ENCODE peak calls at places on chromosomes 12 and 14, in four cellular contexts. W is heart left ventricle, L is lower leg skin, A is tibial nerve. F is an unnamed sample.

GRCh38 chr12:31951939-31952338 is 7.3 kb upstream of the RESF1 start:
- DNase-seq in W (no peak), L (no peak), A (no peak), F (no peak)

GRCh38 chr14:92560106-92560865 is 46.7 kb downstream of the RIN3 start:
- DNase-seq in W (no peak), L (no peak), A (no peak), F (no peak)

GRCh38 chr12:124648710-124649384 is 81.4 kb upstream of the NCOR2 start:
- DNase-seq in W (no peak), L (no peak), A (no peak), F (no peak)

GRCh38 chr14:83372271-83372670 is 1838.6 kb upstream of the SEL1L start:
- DNase-seq in W (no peak), L (no peak), A (no peak), F (no peak)

GRCh38 chr14:83384253-83384652 is 1850.6 kb upstream of the SEL1L start:
- DNase-seq in W (no peak), L (no peak), A (no peak), F (no peak)

GRCh38 chr14:34081576-34082136 is 130.8 kb upstream of the EGLN3 start:
- DNase-seq in W (no peak), L (no peak), A (no peak), F (peak; percentile 48)

GRCh38 chr12:91138337-91138905 is 27.1 kb upstream of the LUM start:
- DNase-seq in W (no peak), L (no peak), A (no peak), F (no peak)

GRCh38 chr12:57214398-57214781 is 2.2 kb upstream of the NXPH4 start:
- DNase-seq in W (peak; percentile 66), L (no peak), A (peak; percentile 59), F (peak; percentile 70)

GRCh38 chr14:22653012-22653621 is 9.0 kb upstream of the OR6J1 start:
- DNase-seq in W (peak; percentile 46), L (peak; percentile 63), A (peak; percentile 76), F (peak; percentile 74)

GRCh38 chr12:132622437-132623071 is 4.0 kb downstream of the P2RX2 start:
- DNase-seq in W (peak; percentile 48), L (no peak), A (no peak), F (no peak)

GRCh38 chr12:113263431-113263963 is 42.2 kb downstream of the TPCN1 start:
- DNase-seq in W (no peak), L (no peak), A (no peak), F (no peak)

GRCh38 chr14:103260629-103261124 is 73.4 kb upstream of the EIF5 start:
- DNase-seq in W (peak; percentile 52), L (no peak), A (peak; percentile 32), F (peak; percentile 56)

GRCh38 chr12:26874501-26875296 is 41.7 kb upstream of the ITPR2 start:
- DNase-seq in W (peak; percentile 23), L (no peak), A (no peak), F (no peak)

GRCh38 chr12:12533238-12533829 is 29.3 kb downstream of the DUSP16 start:
- DNase-seq in W (peak; percentile 48), L (peak; percentile 21), A (no peak), F (peak; percentile 92)

GRCh38 chr12:124720019-124720686 is 143.5 kb downstream of the SCARB1 start:
- DNase-seq in W (no peak), L (no peak), A (no peak), F (no peak)

GRCh38 chr12:87995581-87996178 is 33.5 kb downstream of the C12orf50 start:
- DNase-seq in W (peak; percentile 38), L (peak; percentile 52), A (peak; percentile 43), F (peak; percentile 64)

GRCh38 chr14:100907240-100907639 is 3.7 kb upstream of the RTL1 start:
- DNase-seq in W (no peak), L (no peak), A (no peak), F (no peak)

GRCh38 chr14:45252356-45253069 is 489 bp downstream of the MIS18BP1 start:
- DNase-seq in W (no peak), L (no peak), A (no peak), F (no peak)

GRCh38 chr12:12214635-12215131 is 52.2 kb downstream of the LRP6 start:
- DNase-seq in W (no peak), L (no peak), A (no peak), F (no peak)

GRCh38 chr12:69988601-69989194 is 163.7 kb downstream of the MYRFL start:
- DNase-seq in W (no peak), L (no peak), A (no peak), F (no peak)

GRCh38 chr12:61385771-61386170 is 874.4 kb upstream of the USP15 start:
- DNase-seq in W (no peak), L (no peak), A (no peak), F (no peak)

GRCh38 chr12:65278576-65279386 is at the start of gene MSRB3:
- DNase-seq in W (peak; percentile 89), L (peak; percentile 25), A (peak; percentile 56), F (peak; percentile 51)

GRCh38 chr12:78181544-78182162 is 351.0 kb downstream of the NAV3 start:
- DNase-seq in W (no peak), L (no peak), A (no peak), F (no peak)

GRCh38 chr12:92065018-92065499 is 80.6 kb downstream of the BTG1 start:
- DNase-seq in W (no peak), L (peak; percentile 59), A (no peak), F (peak; percentile 96)

GRCh38 chr14:69318901-69319475 is 59.0 kb downstream of the GALNT16 start:
- DNase-seq in W (peak; percentile 13), L (no peak), A (no peak), F (no peak)

GRCh38 chr12:71684081-71684480 is 1.8 kb upstream of the TMEM19 start:
- DNase-seq in W (no peak), L (no peak), A (no peak), F (no peak)

GRCh38 chr12:117119592-117120198 is 20.5 kb upstream of the TESC start:
- DNase-seq in W (no peak), L (no peak), A (no peak), F (peak; percentile 53)

GRCh38 chr14:70280931-70281330 is 78.6 kb downstream of the COX16 start:
- DNase-seq in W (no peak), L (no peak), A (no peak), F (no peak)

DNA sequence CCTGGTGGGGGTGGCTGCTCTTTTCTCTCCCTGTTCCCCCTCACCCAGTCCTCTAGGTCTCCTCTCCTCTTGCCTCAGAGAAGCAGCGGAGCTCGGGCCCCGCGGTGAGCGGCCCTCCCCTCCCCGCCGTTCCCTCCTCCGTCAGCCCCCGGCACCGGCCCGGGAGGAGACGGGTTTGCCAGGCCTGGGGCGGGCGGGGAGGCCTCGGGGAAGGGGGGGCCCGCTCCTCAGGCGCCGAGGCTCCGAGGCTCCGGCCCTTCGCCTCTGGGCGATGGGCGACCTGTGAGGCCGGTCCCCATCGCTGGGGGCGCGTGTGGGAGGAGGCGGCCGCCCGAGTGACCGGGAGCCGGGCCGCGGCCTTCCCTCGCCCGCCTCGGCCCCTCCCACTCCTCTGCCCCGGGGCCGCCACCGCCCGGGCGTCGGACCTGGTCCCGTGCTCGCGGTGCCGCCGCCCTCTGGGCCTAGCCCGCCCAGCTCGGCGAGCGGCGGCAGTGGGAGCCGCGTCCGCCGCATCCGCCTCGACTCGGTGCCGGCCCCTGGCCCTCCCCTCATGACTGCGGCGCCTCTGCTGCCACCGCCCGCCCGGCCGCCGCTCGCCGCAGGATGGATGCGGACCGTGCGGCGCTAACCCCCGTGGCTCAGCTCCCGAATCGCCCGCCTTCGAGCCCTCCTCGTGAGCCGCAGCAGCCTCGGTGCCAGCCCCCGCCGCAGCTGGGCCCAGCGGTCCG is 458 bp downstream of the WNK1 start:
- DNase-seq in W (peak; percentile 63), L (peak; percentile 36), A (peak; percentile 17), F (peak; percentile 65)
- TF ChIP-seq POLR2A in W (no peak), L (no peak), A (no peak), F (no peak)

GRCh38 chr12:108826115-108826806 is 31.1 kb downstream of the SSH1 start:
- DNase-seq in W (peak; percentile 75), L (peak; percentile 58), A (peak; percentile 62), F (no peak)
- TF ChIP-seq POLR2A in W (no peak), L (no peak), A (no peak), F (no peak)

GRCh38 chr12:15693233-15693911 is 95.8 kb downstream of the EPS8 start:
- DNase-seq in W (no peak), L (no peak), A (no peak), F (no peak)
- TF ChIP-seq POLR2A in W (no peak), L (no peak), A (no peak), F (no peak)

GRCh38 chr12:6843118-6843902 is 2.6 kb downstream of the GNB3 start:
- DNase-seq in W (no peak), L (no peak), A (no peak), F (no peak)
- TF ChIP-seq POLR2A in W (no peak), L (no peak), A (no peak), F (no peak)

DNA sequence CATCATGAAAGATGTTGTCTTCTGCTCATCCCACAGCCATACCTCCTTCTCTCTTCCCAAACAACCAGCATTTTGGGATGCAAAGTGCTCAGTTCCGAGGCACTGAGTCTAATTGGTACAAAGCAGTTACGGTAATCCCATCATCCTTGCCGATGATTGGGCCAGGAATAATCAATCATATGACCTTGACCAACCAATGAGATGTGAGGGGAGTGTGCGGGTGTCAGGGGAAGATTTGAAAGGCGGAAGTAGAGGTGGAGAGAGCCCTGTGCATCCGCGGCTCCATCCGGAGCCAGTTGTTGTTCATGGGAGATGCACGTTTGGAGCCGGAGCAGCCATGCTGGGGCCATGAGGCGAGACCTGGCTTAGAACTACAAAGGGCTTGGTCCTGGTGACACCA is 67.3 kb downstream of the SYNE3 start:
- DNase-seq in W (no peak), L (no peak), A (no peak), F (no peak)
- TF ChIP-seq POLR2A in W (no peak), L (no peak), A (no peak), F (no peak)

F was measured in body of pancreas.